ENCODE peak calls at places on chromosomes 6 and 20, in four cellular contexts. H, P, V and N are unnamed samples.

GRCh38 chr6:122789078-122789861 is at the start of gene SMPDL3A:
- DNase-seq in H (peak; percentile 82), V (peak; percentile 85), P (peak; percentile 88), N (peak; percentile 70)

GRCh38 chr6:36765943-36766648 is 68.5 kb downstream of the RAB44 start:
- DNase-seq in P (peak; percentile 86), V (peak; percentile 88), H (peak; percentile 94), N (peak; percentile 77)

GRCh38 chr6:36597775-36598174 is 3.6 kb downstream of the SRSF3 start:
- DNase-seq in H (no peak), P (peak; percentile 19), V (no peak), N (no peak)

GRCh38 chr6:6825986-6826901 is 237.7 kb downstream of the LY86 start:
- DNase-seq in V (peak; percentile 76), P (peak; percentile 77), H (no peak), N (peak; percentile 56)

GRCh38 chr6:38133932-38134703 is 314.6 kb downstream of the ZFAND3 start:
- DNase-seq in V (no peak), P (no peak), H (no peak), N (no peak)

GRCh38 chr6:119390276-119390793 is 40.8 kb upstream of the MAN1A1 start:
- DNase-seq in P (no peak), H (no peak), V (no peak), N (no peak)

GRCh38 chr20:23455641-23456040 is 3.0 kb upstream of the CST11 start:
- DNase-seq in V (no peak), P (no peak), H (no peak), N (no peak)

GRCh38 chr6:49839957-49840356 is 26.4 kb downstream of the CRISP1 start:
- DNase-seq in H (no peak), P (no peak), V (no peak), N (no peak)

GRCh38 chr6:13413906-13414555 is 73.4 kb downstream of the GFOD1 start:
- DNase-seq in H (no peak), V (peak; percentile 75), P (no peak), N (peak; percentile 59)

GRCh38 chr6:137765044-137765443 is 102.0 kb upstream of the TNFAIP3 start:
- DNase-seq in H (no peak), P (no peak), V (no peak), N (no peak)

GRCh38 chr20:49865559-49865958 is 49.8 kb downstream of the SPATA2 start:
- DNase-seq in P (no peak), H (no peak), V (no peak), N (no peak)

GRCh38 chr6:85680388-85680787 is 37.7 kb upstream of the SYNCRIP start:
- DNase-seq in P (no peak), H (no peak), V (no peak), N (no peak)

GRCh38 chr6:85677243-85677956 is 34.7 kb upstream of the SYNCRIP start:
- DNase-seq in P (no peak), H (no peak), V (no peak), N (no peak)

GRCh38 chr6:85678602-85679444 is 36.1 kb upstream of the SYNCRIP start:
- DNase-seq in H (peak; percentile 98), V (peak; percentile 98), P (peak; percentile 99), N (peak; percentile 98)

GRCh38 chr6:85678000-85678601 is 35.4 kb upstream of the SYNCRIP start:
- DNase-seq in H (no peak), P (no peak), V (no peak), N (no peak)

DNA sequence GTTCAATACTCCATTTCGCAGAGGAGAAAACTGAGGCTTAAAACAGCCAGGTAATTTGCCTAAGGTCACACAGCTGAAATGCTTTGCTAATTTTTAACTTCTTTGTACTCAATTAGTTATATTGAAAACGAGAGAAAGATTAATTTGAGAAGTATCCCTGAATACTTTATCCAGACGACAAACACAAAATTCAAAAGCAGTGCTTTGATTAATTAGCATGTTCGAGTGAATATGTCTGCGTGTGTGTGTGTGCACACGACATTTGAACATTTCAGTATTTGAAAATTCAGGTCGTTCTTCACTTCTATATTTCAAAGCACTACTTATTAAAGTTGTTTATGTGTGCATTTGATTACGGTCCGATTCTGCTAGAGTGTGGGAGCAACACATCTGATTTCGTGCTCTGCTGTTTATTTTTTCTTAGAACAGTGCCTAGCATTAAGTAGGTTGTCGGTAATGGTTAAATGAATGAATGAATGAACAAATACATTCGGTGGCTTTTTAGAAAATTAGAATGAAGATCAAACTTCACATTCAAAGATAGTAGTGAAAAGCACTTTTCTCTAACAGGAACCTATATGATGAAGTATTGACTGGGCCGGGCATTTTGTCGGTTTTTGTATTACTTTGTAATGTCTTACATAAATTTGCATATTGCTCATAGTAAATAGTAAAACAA is 36.9 kb upstream of the SYNCRIP start:
- DNase-seq in P (no peak), H (no peak), V (no peak), N (no peak)
- H3K4me3 ChIP-seq in P (peak overlapping the region; percentile 91), H (peak overlapping the region; percentile 59), V (peak overlapping the region; percentile 56), N (peak overlapping the region; percentile 93)

DNA sequence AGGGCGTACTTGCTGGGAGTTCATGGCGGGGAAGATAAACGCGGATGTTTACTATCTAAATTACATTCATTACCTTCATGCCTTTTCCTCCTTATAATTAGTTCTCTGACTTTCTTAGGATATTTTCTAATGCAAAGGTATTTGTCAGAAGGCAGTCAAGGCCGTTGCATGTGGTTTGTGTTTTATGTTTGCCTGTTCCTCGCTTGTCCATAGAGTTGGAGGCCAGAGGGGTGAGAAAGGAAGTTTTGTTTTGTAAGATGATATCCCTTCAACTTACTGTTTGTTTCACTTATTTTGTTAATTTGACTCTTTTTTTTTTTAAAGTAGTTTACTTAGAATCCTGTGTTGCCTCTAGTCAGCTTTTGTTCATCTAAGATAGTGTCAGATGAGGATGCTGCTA is 4.0 kb upstream of the CCN2 start:
- DNase-seq in P (no peak), V (no peak), H (no peak), N (no peak)
- H3K27ac ChIP-seq in P (peak overlapping the region; percentile 42), V (peak overlapping the region; percentile 17), H (peak overlapping the region; percentile 89), N (peak overlapping the region; percentile 31)

GRCh38 chr6:135506270-135506997 is 8.9 kb upstream of the AHI1 start:
- DNase-seq in V (no peak), P (no peak), H (peak; percentile 51), N (no peak)
- TF ChIP-seq CTCF in V (peak; percentile 68), P (peak; percentile 61), H (peak; percentile 55), N (peak; percentile 69)

DNA sequence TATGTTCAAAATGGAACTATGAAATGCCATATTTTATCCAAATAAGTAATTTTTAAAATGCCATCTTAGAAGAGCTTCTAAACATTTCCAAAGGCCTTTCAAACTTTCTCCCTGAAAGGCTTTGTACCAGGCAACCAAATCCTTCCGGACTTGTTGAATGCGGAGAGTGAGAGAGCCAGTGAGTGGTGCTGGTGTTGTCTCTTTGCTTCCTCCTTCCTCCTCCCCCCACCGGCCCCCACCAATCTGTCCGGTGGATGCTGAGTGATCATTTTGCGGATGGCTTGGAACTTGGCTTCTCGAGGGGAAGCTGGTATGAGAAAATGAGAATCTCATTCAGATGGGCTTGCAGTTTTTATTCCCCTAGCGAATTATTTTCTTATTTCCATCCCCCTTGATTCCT is 97.3 kb downstream of the ANKRD60 start:
- DNase-seq in H (no peak), V (no peak), P (no peak), N (no peak)
- H3K4me3 ChIP-seq in H (no peak overlapping the region), V (no peak overlapping the region), P (no peak overlapping the region), N (peak overlapping the region; percentile 25)

GRCh38 chr6:144352310-144352709 is 67.2 kb downstream of the UTRN start:
- DNase-seq in P (no peak), V (no peak), H (no peak), N (no peak)
- H3K27ac ChIP-seq in P (peak overlapping the region; percentile 76), V (peak overlapping the region; percentile 82), H (peak overlapping the region; percentile 58), N (peak overlapping the region; percentile 63)